ENCODE peak calls at places on chromosomes 11 and 22, in seven cellular contexts. B is lower leg skin, A is cardiac muscle cell, K is neural crest cell, O is cardiac fibroblast, M is omental fat pad, I is AG04449. Z is an unnamed sample.
A peak's percentile ranks its signal among the peaks of the same experiment; 100 is the strongest.

GRCh38 chr11:67195971-67196418 is 70.3 kb upstream of the GRK2 start:
- DNase-seq in B (no peak), A (peak; percentile 33), K (no peak), O (peak; percentile 11), M (no peak), I (peak; percentile 73), Z (no peak)

GRCh38 chr11:35274909-35275807 is 136.2 kb downstream of the CD44 start:
- DNase-seq in B (peak; percentile 92), A (no peak), K (no peak), O (peak; percentile 46), M (no peak), I (no peak), Z (no peak)

GRCh38 chr11:114395776-114396175 is 4.5 kb downstream of the C11orf71 start:
- DNase-seq in B (no peak), A (no peak), K (no peak), O (no peak), M (no peak), I (no peak), Z (no peak)

GRCh38 chr11:66858186-66858938 is 1.5 kb downstream of the LRFN4 start:
- DNase-seq in B (no peak), A (no peak), K (no peak), O (no peak), M (no peak), I (no peak), Z (no peak)

GRCh38 chr22:47043835-47044721 is 281.6 kb downstream of the TBC1D22A start:
- DNase-seq in B (no peak), A (peak; percentile 28), K (no peak), O (peak; percentile 32), M (no peak), I (no peak), Z (no peak)

GRCh38 chr11:47946682-47947575 is 33.4 kb upstream of the PTPRJ start:
- DNase-seq in B (peak; percentile 91), A (peak; percentile 97), K (no peak), O (peak; percentile 94), M (peak; percentile 70), I (peak; percentile 63), Z (no peak)

GRCh38 chr22:20721409-20722218 is 52.3 kb upstream of the SERPIND1 start:
- DNase-seq in B (no peak), A (no peak), K (no peak), O (no peak), M (no peak), I (no peak), Z (no peak)

GRCh38 chr22:39469681-39470461 is 13.1 kb downstream of the MGAT3 start:
- DNase-seq in B (no peak), A (no peak), K (no peak), O (no peak), M (no peak), I (no peak), Z (no peak)

GRCh38 chr11:114025329-114025907 is 34.1 kb upstream of the ZBTB16 start:
- DNase-seq in B (no peak), A (no peak), K (no peak), O (peak; percentile 35), M (no peak), I (no peak), Z (no peak)

GRCh38 chr11:78767409-78767932 is 192.8 kb upstream of the NARS2 start:
- DNase-seq in B (no peak), A (no peak), K (no peak), O (no peak), M (no peak), I (no peak), Z (no peak)

GRCh38 chr11:31355817-31356216 is 13.7 kb downstream of the DCDC1 start:
- DNase-seq in B (no peak), A (no peak), K (no peak), O (no peak), M (no peak), I (no peak), Z (no peak)

GRCh38 chr11:61893981-61894380 is 2.6 kb upstream of the FADS3 start:
- DNase-seq in B (no peak), A (peak; percentile 93), K (no peak), O (peak; percentile 94), M (no peak), I (peak; percentile 75), Z (no peak)

GRCh38 chr11:69721745-69722144 is 17.9 kb upstream of the FGF19 start:
- DNase-seq in B (no peak), A (no peak), K (no peak), O (no peak), M (no peak), I (no peak), Z (no peak)

GRCh38 chr22:37906364-37907008 is 389 bp downstream of the MICALL1 start:
- DNase-seq in B (no peak), A (no peak), K (no peak), O (no peak), M (no peak), I (no peak), Z (peak; percentile 43)

GRCh38 chr22:19629720-19630419 is 84.4 kb upstream of the SEPTIN5 start:
- DNase-seq in B (peak; percentile 95), A (peak; percentile 85), K (peak; percentile 91), O (peak; percentile 84), M (peak; percentile 60), I (peak; percentile 12), Z (peak; percentile 74)

GRCh38 chr22:29201722-29202230 is 3.9 kb upstream of the EMID1 start:
- DNase-seq in B (no peak), A (no peak), K (no peak), O (no peak), M (no peak), I (no peak), Z (no peak)

GRCh38 chr22:39215430-39216142 is 29.2 kb downstream of the PDGFB start:
- DNase-seq in B (peak; percentile 80), A (no peak), K (no peak), O (no peak), M (no peak), I (no peak), Z (no peak)

GRCh38 chr11:118916842-118917388 is 8.8 kb downstream of the BCL9L start:
- DNase-seq in B (peak; percentile 92), A (peak; percentile 94), K (no peak), O (peak; percentile 94), M (no peak), I (no peak), Z (no peak)

GRCh38 chr11:33936745-33937612 is 45.1 kb upstream of the LMO2 start:
- DNase-seq in B (peak; percentile 92), A (peak; percentile 73), K (no peak), O (peak; percentile 66), M (no peak), I (no peak), Z (no peak)

GRCh38 chr11:110679323-110679980 is 32.8 kb downstream of the ARHGAP20 start:
- DNase-seq in B (no peak), A (peak; percentile 4), K (no peak), O (no peak), M (no peak), I (no peak), Z (no peak)

GRCh38 chr11:61080526-61080925 is 21.8 kb upstream of the CD5 start:
- DNase-seq in B (no peak), A (no peak), K (no peak), O (no peak), M (no peak), I (no peak), Z (no peak)

GRCh38 chr11:34640050-34640971 is 19.4 kb downstream of the EHF start:
- DNase-seq in B (no peak), A (no peak), K (no peak), O (no peak), M (no peak), I (no peak), Z (no peak)

GRCh38 chr22:27456696-27457503 is 344.7 kb downstream of the MN1 start:
- DNase-seq in B (no peak), A (peak; percentile 83), K (no peak), O (peak; percentile 73), M (no peak), I (peak; percentile 67), Z (no peak)

GRCh38 chr11:90476442-90477007 is 253.7 kb upstream of the CHORDC1 start:
- DNase-seq in B (no peak), A (peak; percentile 12), K (peak; percentile 8), O (peak; percentile 24), M (no peak), I (no peak), Z (no peak)

GRCh38 chr11:72684236-72684912 is 10.2 kb upstream of the PDE2A start:
- DNase-seq in B (peak; percentile 92), A (peak; percentile 50), K (peak; percentile 46), O (peak; percentile 58), M (peak; percentile 32), I (no peak), Z (peak; percentile 40)

DNA sequence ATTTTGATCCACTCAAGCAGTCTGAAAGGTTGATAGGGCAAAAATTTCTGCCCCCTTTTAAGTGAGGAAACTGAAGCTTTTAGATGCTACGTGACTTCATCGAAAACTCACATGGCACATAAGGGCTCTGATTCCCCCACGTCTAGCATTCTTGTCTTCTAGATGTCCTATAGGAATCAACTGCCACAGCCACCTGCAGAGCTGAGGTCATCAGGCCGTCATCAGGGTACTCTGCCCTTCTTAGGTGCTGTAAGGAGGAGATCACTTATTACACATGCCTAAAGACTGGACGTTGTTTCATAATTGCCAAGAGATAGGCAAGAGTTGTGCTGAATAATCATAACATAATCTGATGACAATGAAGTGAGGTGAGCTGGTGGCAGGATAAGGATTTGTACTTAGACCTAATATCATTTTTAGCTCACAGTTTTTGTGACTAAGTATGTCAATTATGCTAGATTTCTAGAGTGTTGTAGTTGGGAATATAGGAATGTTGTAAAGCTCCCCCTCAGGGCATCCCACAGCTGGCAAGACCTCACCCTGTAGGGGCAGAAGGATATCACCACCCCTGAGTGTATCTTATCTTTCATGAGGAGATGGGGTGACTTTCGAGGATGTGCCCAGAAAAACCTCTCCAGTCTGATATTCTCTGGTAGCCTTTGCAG is 349.4 kb downstream of the METTL15 start:
- DNase-seq in B (no peak), A (no peak), K (no peak), O (no peak), M (no peak), I (no peak), Z (no peak)
- TF ChIP-seq CTCF in B (no peak), A (no peak), K (no peak), O (no peak), M (no peak), I (no peak), Z (no peak)

DNA sequence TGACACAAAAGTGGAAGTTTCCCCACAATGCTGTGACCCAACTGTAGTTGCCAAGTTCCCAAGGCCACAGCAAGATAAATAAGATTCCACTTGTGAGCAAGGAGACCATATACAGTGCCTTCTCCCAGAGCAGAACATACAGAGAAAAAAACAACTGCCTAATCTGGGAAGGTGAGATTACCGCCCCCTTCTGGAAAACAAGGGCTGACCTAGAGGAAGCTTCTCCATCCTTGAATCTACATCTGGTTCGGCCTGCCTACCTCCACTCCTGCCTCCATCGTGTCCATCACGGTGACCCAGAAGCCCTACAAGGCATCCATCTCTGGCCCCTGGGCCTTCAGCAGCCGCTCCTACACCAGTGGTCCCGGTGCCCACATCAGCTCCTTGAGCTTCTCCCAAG is 6.1 kb upstream of the RNASEH2C start:
- DNase-seq in B (no peak), A (no peak), K (no peak), O (no peak), M (no peak), I (no peak), Z (no peak)
- TF ChIP-seq CTCF in B (no peak), A (peak; percentile 9), K (no peak), O (no peak), M (no peak), I (no peak), Z (no peak)

GRCh38 chr11:120547871-120548681 is 36.5 kb downstream of the GRIK4 start:
- DNase-seq in B (peak; percentile 93), A (peak; percentile 94), K (no peak), O (peak; percentile 94), M (peak; percentile 58), I (peak; percentile 91), Z (no peak)
- TF ChIP-seq CTCF in B (no peak), A (no peak), K (no peak), O (no peak), M (no peak), I (peak; percentile 14), Z (no peak)

GRCh38 chr11:64843971-64844329 is 503 bp downstream of the CDC42BPG start:
- DNase-seq in B (no peak), A (no peak), K (no peak), O (no peak), M (no peak), I (no peak), Z (no peak)
- TF ChIP-seq CTCF in B (no peak), A (no peak), K (no peak), O (no peak), M (no peak), I (no peak), Z (no peak)

Z was measured in activated B cell treated with CpG ODN at 0.5 μM for 24 hours.